ENCODE peak calls at places on chromosomes 13 and 19, in nine cellular contexts. G, B, V, X, T, S, D, Z and Y are unnamed samples.

GRCh38 chr13:92734068-92734467 is 492.5 kb upstream of the GPC6 start:
- DNase-seq in V (no peak), T (no peak), S (no peak), X (no peak), Z (no peak), D (no peak), B (no peak), G (no peak), Y (no peak)

GRCh38 chr19:30450945-30451344 is 78.8 kb downstream of the ZNF536 start:
- DNase-seq in V (no peak), Z (no peak), D (peak; percentile 65), X (no peak), G (no peak), T (no peak), B (no peak), S (no peak), Y (no peak)

GRCh38 chr13:94073006-94073744 is 406.3 kb downstream of the DCT start:
- DNase-seq in X (no peak), T (no peak), G (no peak), S (no peak), D (peak; percentile 7), Z (no peak), V (peak; percentile 67), B (no peak), Y (peak; percentile 18)

GRCh38 chr13:29830000-29830399 is 20.4 kb downstream of the UBL3 start:
- DNase-seq in T (no peak), S (no peak), X (no peak), D (no peak), B (no peak), V (no peak), Z (no peak), G (no peak), Y (no peak)

GRCh38 chr19:21843081-21843480 is 7.1 kb upstream of the ZNF43 start:
- DNase-seq in Z (no peak), G (no peak), X (no peak), V (no peak), D (no peak), S (no peak), T (no peak), B (no peak), Y (no peak)

GRCh38 chr13:112893570-112894422 is 75.2 kb upstream of the MCF2L start:
- DNase-seq in S (no peak), D (peak; percentile 19), Z (peak; percentile 55), G (peak; percentile 62), T (peak; percentile 34), V (no peak), B (peak; percentile 87), X (peak; percentile 70), Y (no peak)

GRCh38 chr19:10339380-10339960 is at the start of gene ICAM3:
- DNase-seq in Z (no peak), X (no peak), D (no peak), B (no peak), S (peak; percentile 83), V (no peak), G (no peak), T (peak; percentile 79), Y (no peak)

GRCh38 chr13:32165791-32166190 is 134.2 kb downstream of the FRY start:
- DNase-seq in B (no peak), D (no peak), X (no peak), V (no peak), Z (no peak), G (peak; percentile 29), T (no peak), S (no peak), Y (no peak)

GRCh38 chr19:45484273-45484945 is 12.4 kb downstream of the RTN2 start:
- DNase-seq in Z (no peak), B (no peak), T (no peak), D (peak; percentile 49), S (no peak), X (no peak), V (peak; percentile 43), G (no peak), Y (no peak)

GRCh38 chr19:28296506-28296905 is 916.4 kb downstream of the UQCRFS1 start:
- DNase-seq in V (peak; percentile 21), Z (no peak), B (no peak), T (no peak), S (no peak), G (no peak), X (no peak), D (peak; percentile 64), Y (peak; percentile 82)